ENCODE peak calls at places on chromosomes 5 and 9, in seven cellular contexts. T is HFFc6, H is endodermal cell, X is astrocyte of the spinal cord, C is dorsolateral prefrontal cortex, K is MM.1S, R is psoas muscle. D is an unnamed sample.

GRCh38 chr9:86341007-86341491 is 13.2 kb downstream of the TUT7 start:
- DNase-seq in R (no peak), T (peak), K (no peak), C (no peak), H (no peak), X (no peak), D (no peak)

GRCh38 chr9:95907794-95908193 is 32.3 kb downstream of the ERCC6L2 start:
- DNase-seq in C (no peak), R (no peak), H (peak), X (no peak), T (no peak), K (no peak), D (no peak)

GRCh38 chr9:110288503-110288902 is 32.2 kb upstream of the TXN start:
- DNase-seq in X (no peak), K (no peak), R (no peak), H (no peak), T (no peak), C (no peak), D (no peak)

GRCh38 chr9:81719972-81720371 is 30.6 kb upstream of the TLE1 start:
- DNase-seq in H (no peak), T (no peak), R (no peak), C (no peak), K (no peak), X (no peak), D (no peak)

GRCh38 chr5:170745481-170746061 is 38.0 kb upstream of the GABRP start:
- DNase-seq in R (no peak), H (peak), C (no peak), T (peak), X (no peak), K (peak), D (peak)

GRCh38 chr5:137461636-137462596 is 37.2 kb downstream of the SPOCK1 start:
- DNase-seq in R (no peak), T (no peak), C (no peak), K (no peak), H (peak), X (no peak), D (no peak)

GRCh38 chr5:1292139-1292538 is 2.7 kb downstream of the TERT start:
- DNase-seq in C (no peak), T (no peak), H (peak), X (no peak), K (no peak), R (peak), D (no peak)

GRCh38 chr5:71537681-71538080 is 49.5 kb upstream of the MCCC2 start:
- DNase-seq in K (no peak), T (no peak), X (peak), H (peak), R (no peak), C (no peak), D (no peak)

GRCh38 chr5:127028822-127029457 is 1.4 kb downstream of the MARCHF3 start:
- DNase-seq in T (peak), X (peak), C (peak), R (no peak), K (no peak), H (no peak), D (no peak)

GRCh38 chr9:15505927-15506326 is 4.8 kb downstream of the PSIP1 start:
- DNase-seq in X (no peak), H (no peak), C (no peak), T (no peak), K (no peak), R (no peak), D (no peak)
- TF ChIP-seq CTCF in X (no peak), H (peak), C (no peak), T (no peak), K (no peak), R (no peak), D (peak)

DNA sequence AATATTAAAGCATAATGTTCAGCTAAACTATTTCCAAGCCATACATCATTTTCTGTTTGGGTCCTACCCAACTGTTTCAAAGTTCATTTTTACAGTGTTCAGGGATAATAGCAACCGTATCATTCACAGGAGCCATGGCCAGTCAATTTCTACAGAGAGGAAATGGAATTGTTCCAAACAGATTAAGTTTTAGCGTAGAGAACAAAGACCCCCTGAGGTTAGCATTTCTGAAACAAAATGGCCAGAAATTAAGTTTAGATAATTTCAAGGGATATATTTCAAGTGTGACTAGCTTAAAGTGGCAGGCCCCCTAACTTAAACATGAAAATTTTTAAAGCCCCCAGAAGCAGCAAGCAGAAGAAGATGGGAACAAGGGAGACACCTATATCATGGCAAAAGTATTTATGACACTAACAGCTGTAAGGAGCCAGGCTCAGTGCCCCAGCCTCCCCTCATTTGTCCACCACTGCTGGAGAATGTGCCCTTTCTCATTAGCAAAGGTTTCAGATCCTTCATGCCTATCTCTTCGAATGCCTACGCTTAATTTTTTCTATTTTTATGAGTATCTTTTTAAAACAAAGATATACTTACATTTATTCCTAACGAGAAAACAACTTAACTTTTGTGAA is 116.5 kb downstream of the MED27 start:
- DNase-seq in R (no peak), H (no peak), X (no peak), T (no peak), C (no peak), K (no peak), D (no peak)
- TF ChIP-seq CTCF in R (no peak), H (no peak), X (no peak), T (no peak), C (no peak), K (no peak), D (no peak)

GRCh38 chr5:159725475-159725874 is 190.8 kb upstream of the ADRA1B start:
- DNase-seq in H (no peak), X (no peak), R (no peak), C (no peak), K (no peak), T (no peak), D (no peak)

GRCh38 chr5:159732220-159732619 is 184.1 kb upstream of the ADRA1B start:
- DNase-seq in H (no peak), T (no peak), C (no peak), K (peak), X (no peak), R (no peak), D (no peak)

GRCh38 chr5:159724283-159724682 is 192.0 kb upstream of the ADRA1B start:
- DNase-seq in H (no peak), T (no peak), X (no peak), K (no peak), R (no peak), C (no peak), D (no peak)

GRCh38 chr5:159730285-159730684 is 186.0 kb upstream of the ADRA1B start:
- DNase-seq in T (no peak), H (no peak), C (no peak), R (no peak), K (no peak), X (no peak), D (no peak)

GRCh38 chr5:159727167-159727566 is 189.1 kb upstream of the ADRA1B start:
- DNase-seq in C (no peak), H (peak), T (no peak), R (no peak), X (no peak), K (no peak), D (no peak)
- TF ChIP-seq CTCF in C (no peak), H (peak), T (peak), R (no peak), X (no peak), K (no peak), D (no peak)

GRCh38 chr5:14630706-14631105 is 33.8 kb upstream of the OTULIN start:
- DNase-seq in C (no peak), K (peak), H (no peak), R (no peak), X (no peak), T (no peak), D (no peak)
- TF ChIP-seq CTCF in C (no peak), K (no peak), H (no peak), R (no peak), X (no peak), T (no peak), D (no peak)

GRCh38 chr9:114674076-114674797 is 7.8 kb downstream of the TEX48 start:
- DNase-seq in R (no peak), H (no peak), X (no peak), T (no peak), C (no peak), K (no peak), D (no peak)

GRCh38 chr9:114677418-114677817 is 4.6 kb downstream of the TEX48 start:
- DNase-seq in X (peak), H (peak), K (no peak), T (peak), R (no peak), C (no peak), D (no peak)

GRCh38 chr9:114678130-114678529 is 3.9 kb downstream of the TEX48 start:
- DNase-seq in X (no peak), R (no peak), H (no peak), K (no peak), C (no peak), T (no peak), D (no peak)

GRCh38 chr9:114671605-114672004 is 10.4 kb downstream of the TEX48 start:
- DNase-seq in X (peak), T (no peak), H (no peak), K (no peak), R (no peak), C (no peak), D (no peak)

DNA sequence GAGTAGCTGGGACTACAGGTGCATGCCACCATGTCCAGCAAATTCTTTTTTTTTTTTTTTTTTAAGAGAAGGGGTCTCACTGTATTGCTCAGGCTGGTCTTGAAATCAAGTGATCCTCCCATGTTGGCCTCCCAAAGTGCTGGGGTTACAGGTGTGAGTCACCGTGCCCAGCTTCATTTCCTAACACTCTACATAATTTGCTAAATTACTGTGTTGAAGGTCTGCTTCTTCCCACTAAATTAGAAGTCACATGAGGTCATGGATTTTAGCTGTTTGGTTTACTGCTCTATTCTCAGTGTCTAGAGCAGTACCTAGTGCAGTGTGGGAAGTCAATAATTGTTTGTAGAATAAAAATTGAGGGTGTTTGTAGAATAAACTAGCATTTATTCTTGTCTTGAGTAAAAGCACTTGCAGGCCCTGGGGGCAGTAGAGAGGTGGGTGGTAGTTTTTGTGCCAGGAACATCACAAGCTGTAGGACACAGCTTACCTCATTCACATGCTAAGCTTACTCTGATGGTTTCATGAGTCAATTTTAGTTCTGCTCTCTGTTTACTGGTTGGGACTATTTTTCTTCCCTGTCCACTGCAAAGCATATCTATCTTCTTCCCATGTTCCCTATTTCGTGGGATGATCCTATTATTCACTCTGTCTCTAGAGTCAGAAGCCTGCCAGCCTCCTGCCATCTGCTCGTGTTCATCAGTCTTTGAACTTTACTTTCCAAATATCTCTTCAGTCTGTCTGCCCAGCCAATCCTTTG is 7.0 kb downstream of the TEX48 start:
- DNase-seq in K (no peak), R (no peak), H (peak), X (no peak), T (no peak), C (no peak), D (no peak)
- TF ChIP-seq CTCF in K (no peak), R (no peak), H (peak), X (peak), T (peak), C (no peak), D (no peak)

GRCh38 chr9:132008871-132009812 is 70.5 kb downstream of the MED27 start:
- DNase-seq in H (no peak), T (no peak), C (no peak), R (no peak), X (no peak), K (no peak), D (no peak)

GRCh38 chr9:132012704-132013345 is 66.8 kb downstream of the MED27 start:
- DNase-seq in T (no peak), X (no peak), R (no peak), H (no peak), C (no peak), K (no peak), D (no peak)

GRCh38 chr9:132014218-132014800 is 65.4 kb downstream of the MED27 start:
- DNase-seq in X (no peak), H (no peak), K (no peak), R (no peak), T (no peak), C (no peak), D (no peak)

GRCh38 chr9:132011309-132011708 is 68.4 kb downstream of the MED27 start:
- DNase-seq in R (no peak), X (no peak), C (no peak), H (no peak), K (no peak), T (no peak), D (no peak)

DNA sequence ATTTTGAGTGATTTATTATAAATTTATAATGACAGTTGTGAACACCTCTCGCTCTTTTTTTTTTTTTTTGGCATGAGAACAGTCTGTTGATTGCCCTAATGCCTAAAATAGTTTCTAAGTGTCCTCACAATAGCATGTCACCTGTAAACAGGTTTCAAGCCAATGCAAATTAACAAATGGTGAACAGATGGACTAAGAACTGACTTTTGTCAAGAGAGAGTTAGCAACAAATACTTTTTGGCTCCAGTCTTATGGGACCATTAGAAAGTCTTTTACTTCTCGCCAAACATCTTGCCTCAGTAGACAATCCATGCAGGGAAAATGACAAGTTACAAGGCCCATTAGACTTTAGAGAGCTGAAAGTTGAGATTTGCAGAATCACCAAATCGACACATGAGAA is 67.8 kb downstream of the MED27 start:
- DNase-seq in X (no peak), H (no peak), K (no peak), T (no peak), C (no peak), R (no peak), D (no peak)
- TF ChIP-seq CTCF in X (no peak), H (no peak), K (no peak), T (no peak), C (no peak), R (no peak), D (no peak)

GRCh38 chr9:120841930-120842684 is 615 bp downstream of the PSMD5 start:
- DNase-seq in X (peak), C (peak), R (no peak), H (no peak), T (no peak), K (peak), D (no peak)
- TF ChIP-seq CTCF in X (no peak), C (no peak), R (no peak), H (no peak), T (no peak), K (no peak), D (no peak)

D was measured in GM13977.